ENCODE peak calls at places on chromosomes 12 and 14, in nine cellular contexts. A, D, P, K, F, U, G, C and Y are unnamed samples.

GRCh38 chr12:41460906-41461305 is 272.8 kb downstream of the PDZRN4 start:
- DNase-seq in A (no peak), D (no peak), P (no peak), K (no peak), F (no peak), U (no peak), G (no peak), C (no peak), Y (no peak)

GRCh38 chr12:12749433-12749832 is 32.3 kb downstream of the CDKN1B start:
- DNase-seq in A (peak), D (peak), P (no peak), K (peak), F (no peak), U (no peak), G (no peak), C (no peak), Y (peak)

GRCh38 chr14:56944397-56944796 is 134.1 kb upstream of the OTX2 start:
- DNase-seq in A (no peak), D (no peak), P (no peak), K (no peak), F (no peak), U (no peak), G (no peak), C (no peak), Y (no peak)

GRCh38 chr12:86623267-86623666 is 367.1 kb upstream of the MGAT4C start:
- DNase-seq in A (no peak), D (no peak), P (no peak), K (no peak), F (no peak), U (no peak), G (no peak), C (no peak), Y (peak)

GRCh38 chr14:60094306-60094897 is 2.7 kb downstream of the PCNX4 start:
- DNase-seq in A (no peak), D (peak), P (no peak), K (peak), F (no peak), U (peak), G (no peak), C (peak), Y (peak)

GRCh38 chr12:58463050-58463449 is 457.3 kb downstream of the LRIG3 start:
- DNase-seq in A (no peak), D (no peak), P (no peak), K (no peak), F (no peak), U (no peak), G (no peak), C (no peak), Y (no peak)

GRCh38 chr12:108825205-108825950 is 32.0 kb downstream of the SSH1 start:
- DNase-seq in A (no peak), D (no peak), P (no peak), K (peak), F (no peak), U (peak), G (no peak), C (no peak), Y (peak)

GRCh38 chr12:91043408-91043807 is 14.4 kb downstream of the KERA start:
- DNase-seq in A (no peak), D (no peak), P (no peak), K (no peak), F (no peak), U (no peak), G (no peak), C (no peak), Y (no peak)

GRCh38 chr14:86057018-86057667 is 527.2 kb downstream of the FLRT2 start:
- DNase-seq in A (no peak), D (no peak), P (no peak), K (peak), F (no peak), U (peak), G (peak), C (peak), Y (peak)

GRCh38 chr12:56338643-56339422 is at the start of gene IL23A:
- DNase-seq in A (no peak), D (peak), P (no peak), K (no peak), F (no peak), U (peak), G (no peak), C (no peak), Y (peak)

GRCh38 chr14:102209224-102209966 is 69.7 kb downstream of the WDR20 start:
- DNase-seq in A (no peak), D (peak), P (peak), K (peak), F (no peak), U (peak), G (no peak), C (peak), Y (peak)

GRCh38 chr12:115468087-115468510 is 784.1 kb upstream of the TBX3 start:
- DNase-seq in A (no peak), D (no peak), P (no peak), K (peak), F (no peak), U (no peak), G (no peak), C (no peak), Y (peak)

GRCh38 chr12:93146278-93146939 is 217.3 kb upstream of the EEA1 start:
- DNase-seq in A (no peak), D (peak), P (no peak), K (peak), F (no peak), U (peak), G (no peak), C (no peak), Y (peak)

GRCh38 chr12:69096669-69097364 is 142.6 kb upstream of the CPSF6 start:
- DNase-seq in A (no peak), D (no peak), P (no peak), K (peak), F (no peak), U (peak), G (no peak), C (no peak), Y (peak)

GRCh38 chr12:46617167-46617566 is 208.6 kb downstream of the SLC38A4 start:
- DNase-seq in A (peak), D (no peak), P (no peak), K (peak), F (no peak), U (peak), G (no peak), C (no peak), Y (peak)

GRCh38 chr12:106229036-106229591 is 18.7 kb downstream of the CKAP4 start:
- DNase-seq in A (no peak), D (no peak), P (no peak), K (no peak), F (no peak), U (no peak), G (no peak), C (no peak), Y (no peak)

GRCh38 chr14:30357791-30358190 is 201.2 kb upstream of the G2E3 start:
- DNase-seq in A (no peak), D (no peak), P (no peak), K (no peak), F (no peak), U (no peak), G (no peak), C (no peak), Y (no peak)

GRCh38 chr14:89000007-89000942 is 175.8 kb downstream of the TTC8 start:
- DNase-seq in A (no peak), D (peak), P (peak), K (peak), F (no peak), U (peak), G (no peak), C (no peak), Y (peak)

GRCh38 chr12:108849653-108850052 is 7.7 kb downstream of the SSH1 start:
- DNase-seq in A (no peak), D (no peak), P (no peak), K (peak), F (peak), U (no peak), G (no peak), C (no peak), Y (peak)

GRCh38 chr14:71140157-71140556 is 232.9 kb downstream of the PCNX1 start:
- DNase-seq in A (no peak), D (no peak), P (no peak), K (no peak), F (no peak), U (no peak), G (no peak), C (no peak), Y (no peak)

GRCh38 chr14:100486025-100486828 is 101.0 kb downstream of the BEGAIN start:
- DNase-seq in A (peak), D (peak), P (peak), K (peak), F (peak), U (peak), G (peak), C (peak), Y (peak)

GRCh38 chr12:88958153-88958552 is 377.9 kb upstream of the KITLG start:
- DNase-seq in A (no peak), D (no peak), P (no peak), K (no peak), F (no peak), U (no peak), G (no peak), C (no peak), Y (no peak)

GRCh38 chr12:18373176-18373575 is 111.9 kb downstream of the PIK3C2G start:
- DNase-seq in A (no peak), D (no peak), P (no peak), K (no peak), F (no peak), U (no peak), G (no peak), C (no peak), Y (no peak)

GRCh38 chr12:2403221-2403976 is 350.6 kb downstream of the CACNA1C start:
- DNase-seq in A (no peak), D (no peak), P (no peak), K (no peak), F (no peak), U (no peak), G (no peak), C (no peak), Y (no peak)

GRCh38 chr12:59708484-59708883 is 112.7 kb downstream of the SLC16A7 start:
- DNase-seq in A (no peak), D (no peak), P (no peak), K (no peak), F (no peak), U (no peak), G (no peak), C (no peak), Y (no peak)

GRCh38 chr12:27970391-27970980 is 2.0 kb downstream of the PTHLH start:
- DNase-seq in A (no peak), D (no peak), P (no peak), K (peak), F (no peak), U (peak), G (peak), C (peak), Y (peak)

GRCh38 chr12:26630546-26631027 is 202.4 kb downstream of the ITPR2 start:
- DNase-seq in A (no peak), D (no peak), P (no peak), K (peak), F (no peak), U (peak), G (no peak), C (no peak), Y (peak)

GRCh38 chr12:55931317-55931779 is 386 bp downstream of the DGKA start:
- DNase-seq in A (peak), D (peak), P (no peak), K (no peak), F (peak), U (no peak), G (no peak), C (no peak), Y (peak)

GRCh38 chr12:3214508-3215365 is 137.6 kb downstream of the TSPAN9 start:
- DNase-seq in A (no peak), D (no peak), P (no peak), K (no peak), F (no peak), U (no peak), G (no peak), C (no peak), Y (no peak)

GRCh38 chr12:47748507-47748828 is 10.2 kb downstream of the RAPGEF3 start:
- DNase-seq in A (no peak), D (no peak), P (no peak), K (no peak), F (no peak), U (no peak), G (no peak), C (no peak), Y (no peak)

GRCh38 chr12:7012024-7012607 is 6.2 kb downstream of the LPCAT3 start:
- DNase-seq in A (no peak), D (no peak), P (no peak), K (no peak), F (no peak), U (no peak), G (no peak), C (no peak), Y (no peak)

GRCh38 chr12:116324684-116325664 is 47.5 kb upstream of the MED13L start:
- DNase-seq in A (no peak), D (no peak), P (no peak), K (no peak), F (no peak), U (no peak), G (no peak), C (no peak), Y (no peak)

DNA sequence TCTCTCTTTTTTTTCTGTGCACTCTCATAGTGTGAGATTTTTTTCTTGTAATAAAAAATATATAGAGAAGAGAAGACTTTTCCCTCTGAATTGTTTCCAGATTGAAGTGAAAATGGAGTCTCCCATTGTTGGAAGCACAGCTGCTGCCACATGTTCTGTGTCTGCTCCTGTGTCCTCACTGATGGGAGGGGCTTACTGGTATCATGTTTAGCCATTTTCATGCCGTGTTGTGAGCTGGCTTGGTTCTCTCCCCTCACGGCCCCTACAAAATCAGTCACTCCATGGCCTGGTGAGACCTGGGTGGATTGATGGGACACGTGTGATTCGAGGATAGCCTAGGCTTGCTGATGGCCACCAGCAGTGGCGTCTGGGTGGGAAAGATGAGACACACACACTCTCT is 379.7 kb upstream of the DDHD1 start:
- DNase-seq in A (no peak), D (no peak), P (no peak), K (no peak), F (no peak), U (no peak), G (no peak), C (no peak), Y (no peak)
- TF ChIP-seq CTCF in A (no peak), D (no peak), P (no peak), K (no peak), F (no peak), U (no peak), G (no peak), C (no peak), Y (no peak)

DNA sequence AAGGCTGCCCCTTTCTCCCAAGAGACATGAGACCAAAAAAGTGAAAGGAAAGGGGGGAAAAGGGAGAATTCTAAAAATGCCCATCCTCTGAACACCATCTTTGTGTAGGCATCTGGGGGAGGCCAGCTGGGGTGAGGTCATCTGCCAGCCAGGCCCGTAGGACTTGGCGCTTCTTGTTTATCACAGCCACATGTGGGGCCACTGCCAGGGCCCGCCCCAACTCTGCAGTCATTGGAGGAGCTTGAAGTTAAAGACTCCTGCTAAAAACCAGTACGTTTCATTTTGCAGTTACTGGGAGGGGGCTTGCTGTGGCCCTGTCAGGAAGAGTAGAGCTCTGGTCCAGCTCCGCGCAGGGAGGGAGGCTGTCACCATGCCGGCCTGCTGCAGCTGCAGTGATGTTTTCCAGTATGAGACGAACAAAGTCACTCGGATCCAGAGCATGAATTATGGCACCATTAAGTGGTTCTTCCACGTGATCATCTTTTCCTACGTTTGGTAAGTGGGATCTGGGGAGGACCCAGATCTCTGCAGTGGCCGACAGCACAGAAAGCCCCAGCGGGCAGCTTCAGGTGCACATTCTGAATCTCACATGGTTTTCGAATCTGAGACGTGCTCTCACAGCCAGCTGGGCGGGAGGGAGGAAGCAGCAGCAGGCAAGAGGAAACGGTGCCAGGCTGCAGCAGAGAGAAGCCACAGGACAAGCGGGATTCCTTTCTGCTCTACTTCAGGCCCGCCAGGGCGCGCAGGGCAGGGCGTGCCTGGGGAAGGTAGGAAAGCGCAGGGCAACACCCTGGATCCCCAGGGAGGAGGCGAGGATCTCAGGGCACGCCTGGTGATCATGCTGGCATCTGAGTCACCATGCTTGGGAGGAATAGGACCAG is at the start of gene P2RX7:
- DNase-seq in A (peak), D (peak), P (peak), K (peak), F (peak), U (peak), G (no peak), C (peak), Y (peak)
- TF ChIP-seq CTCF in A (no peak), D (no peak), P (no peak), K (no peak), F (no peak), U (no peak), G (no peak), C (no peak), Y (no peak)

DNA sequence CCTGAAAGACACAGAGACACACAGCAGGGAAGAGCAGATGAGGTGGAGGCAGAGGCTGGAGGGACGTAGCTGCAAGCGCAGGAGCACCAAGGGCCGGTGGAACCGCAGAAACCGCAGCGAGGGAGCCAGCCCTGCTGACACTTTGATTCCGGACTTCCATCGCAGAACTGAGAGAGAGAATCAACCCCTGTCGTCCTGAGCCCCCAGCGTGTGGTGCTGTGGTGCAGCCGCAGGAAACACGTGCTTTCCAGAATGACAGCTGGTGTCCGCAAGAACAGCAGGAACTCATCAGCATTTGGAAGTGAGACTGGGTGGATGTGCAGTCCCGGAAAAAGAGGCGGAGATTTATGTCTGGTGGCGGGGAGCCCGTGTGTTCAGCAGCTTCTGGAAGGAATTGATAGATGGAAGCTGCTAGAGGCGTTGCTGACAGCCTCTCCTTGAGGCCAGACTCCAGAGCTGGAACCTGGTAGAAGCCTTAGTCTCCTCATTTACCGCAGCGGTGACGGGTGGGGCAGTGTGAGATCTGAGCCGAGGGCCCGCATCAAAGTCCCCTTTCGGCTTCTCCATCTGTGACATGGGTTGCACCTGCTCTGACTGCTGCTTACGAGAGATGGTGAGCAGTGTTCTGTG is 21.9 kb upstream of the KLC1 start:
- DNase-seq in A (peak), D (peak), P (peak), K (peak), F (peak), U (peak), G (peak), C (peak), Y (peak)
- TF ChIP-seq CTCF in A (peak), D (no peak), P (peak), K (peak), F (peak), U (peak), G (no peak), C (no peak), Y (peak)

GRCh38 chr14:77026930-77027537 is 1.5 kb downstream of the IRF2BPL start:
- DNase-seq in A (no peak), D (peak), P (peak), K (peak), F (peak), U (peak), G (peak), C (peak), Y (peak)

GRCh38 chr14:77025744-77026165 is 2.8 kb downstream of the IRF2BPL start:
- DNase-seq in A (no peak), D (no peak), P (peak), K (no peak), F (peak), U (peak), G (no peak), C (peak), Y (no peak)

GRCh38 chr14:77028384-77029246 is at the start of gene IRF2BPL:
- DNase-seq in A (peak), D (peak), P (peak), K (peak), F (peak), U (peak), G (peak), C (peak), Y (peak)

GRCh38 chr14:77026166-77026929 is 2.2 kb downstream of the IRF2BPL start:
- DNase-seq in A (no peak), D (no peak), P (peak), K (no peak), F (peak), U (peak), G (no peak), C (no peak), Y (peak)

GRCh38 chr14:77027538-77028383 is 747 bp downstream of the IRF2BPL start:
- DNase-seq in A (peak), D (peak), P (peak), K (no peak), F (peak), U (peak), G (peak), C (peak), Y (peak)
- TF ChIP-seq CTCF in A (peak), D (no peak), P (no peak), K (no peak), F (peak), U (peak), G (peak), C (no peak), Y (peak)

GRCh38 chr12:131116437-131117117 is 162.9 kb downstream of the ADGRD1 start:
- DNase-seq in A (no peak), D (peak), P (no peak), K (peak), F (no peak), U (peak), G (peak), C (peak), Y (peak)
- TF ChIP-seq CTCF in A (no peak), D (peak), P (peak), K (peak), F (peak), U (peak), G (peak), C (peak), Y (peak)

GRCh38 chr14:74563621-74564159 is 48.3 kb downstream of the LTBP2 start:
- DNase-seq in A (no peak), D (no peak), P (no peak), K (no peak), F (no peak), U (no peak), G (no peak), C (no peak), Y (peak)

GRCh38 chr14:74563233-74563585 is 48.8 kb downstream of the LTBP2 start:
- DNase-seq in A (no peak), D (no peak), P (no peak), K (peak), F (no peak), U (peak), G (no peak), C (no peak), Y (peak)

GRCh38 chr14:74566174-74567125 is 45.6 kb downstream of the LTBP2 start:
- DNase-seq in A (peak), D (peak), P (no peak), K (peak), F (no peak), U (peak), G (no peak), C (no peak), Y (no peak)

GRCh38 chr14:74558655-74559054 is 53.4 kb downstream of the LTBP2 start:
- DNase-seq in A (no peak), D (no peak), P (no peak), K (peak), F (no peak), U (peak), G (no peak), C (no peak), Y (peak)

GRCh38 chr14:74562515-74563232 is 49.4 kb downstream of the LTBP2 start:
- DNase-seq in A (no peak), D (no peak), P (no peak), K (no peak), F (no peak), U (peak), G (no peak), C (no peak), Y (peak)
- TF ChIP-seq CTCF in A (no peak), D (no peak), P (no peak), K (peak), F (no peak), U (no peak), G (peak), C (no peak), Y (peak)

GRCh38 chr12:128165387-128165786 is 101.6 kb upstream of the TMEM132C start:
- DNase-seq in A (no peak), D (no peak), P (no peak), K (no peak), F (no peak), U (no peak), G (no peak), C (no peak), Y (no peak)
- TF ChIP-seq CTCF in A (no peak), D (no peak), P (no peak), K (no peak), F (no peak), U (no peak), G (no peak), C (no peak), Y (no peak)